ENCODE peak calls at places on chromosomes 11 and 22, in five cellular contexts. I, H, B, E and G are unnamed samples.

GRCh38 chr11:2886191-2886894 is 768 bp upstream of the CDKN1C start:
- DNase-seq in I (peak), H (peak), B (no peak), E (peak), G (no peak)

GRCh38 chr22:49091451-49091850 is 736.2 kb downstream of the BRD1 start:
- DNase-seq in I (no peak), H (no peak), B (no peak), E (no peak), G (no peak)

GRCh38 chr22:20524004-20524481 is 16.6 kb downstream of the MED15 start:
- DNase-seq in I (no peak), H (peak), B (no peak), E (no peak), G (peak)

GRCh38 chr11:36702330-36703054 is 104.5 kb upstream of the RAG2 start:
- DNase-seq in I (no peak), H (peak), B (peak), E (peak), G (peak)

GRCh38 chr11:17611049-17611448 is 64.0 kb downstream of the OTOG start:
- DNase-seq in I (no peak), H (no peak), B (no peak), E (no peak), G (no peak)

GRCh38 chr11:123543796-123544195 is 110.6 kb downstream of the SCN3B start:
- DNase-seq in I (no peak), H (peak), B (peak), E (peak), G (peak)

GRCh38 chr11:46121328-46121723 is at the start of gene PHF21A:
- DNase-seq in I (peak), H (peak), B (peak), E (peak), G (peak)

GRCh38 chr11:1151366-1152315 is 6.1 kb upstream of the MUC5AC start:
- DNase-seq in I (peak), H (no peak), B (no peak), E (no peak), G (no peak)

GRCh38 chr11:68383976-68384501 is 71.6 kb downstream of the LRP5 start:
- DNase-seq in I (peak), H (peak), B (peak), E (peak), G (peak)

GRCh38 chr22:47400701-47401591 is 638.5 kb downstream of the TBC1D22A start:
- DNase-seq in I (peak), H (no peak), B (no peak), E (no peak), G (no peak)

GRCh38 chr11:65524747-65525658 is at the start of gene SCYL1:
- DNase-seq in I (peak), H (peak), B (peak), E (peak), G (peak)

GRCh38 chr11:64849600-64850356 is 5.3 kb upstream of the CDC42BPG start:
- DNase-seq in I (no peak), H (peak), B (no peak), E (peak), G (peak)

GRCh38 chr22:22835242-22835641 is 52.4 kb upstream of the IGLL5 start:
- DNase-seq in I (no peak), H (no peak), B (no peak), E (no peak), G (no peak)

GRCh38 chr11:86440305-86440716 is 65.6 kb downstream of the CCDC81 start:
- DNase-seq in I (peak), H (peak), B (peak), E (peak), G (peak)

GRCh38 chr11:83051760-83052671 is 19.7 kb downstream of the RAB30 start:
- DNase-seq in I (no peak), H (peak), B (peak), E (peak), G (peak)

GRCh38 chr11:70826541-70826943 is 425.8 kb downstream of the SHANK2 start:
- DNase-seq in I (no peak), H (no peak), B (no peak), E (peak), G (peak)

GRCh38 chr22:36155702-36156101 is 4.9 kb downstream of the APOL3 start:
- DNase-seq in I (peak), H (peak), B (no peak), E (peak), G (peak)

GRCh38 chr11:61510178-61510979 is 1.8 kb downstream of the LRRC10B start:
- DNase-seq in I (peak), H (no peak), B (no peak), E (no peak), G (no peak)

GRCh38 chr11:82003671-82004148 is 730.0 kb downstream of the FAM181B start:
- DNase-seq in I (no peak), H (no peak), B (peak), E (no peak), G (no peak)

GRCh38 chr11:67544591-67545242 is 21.5 kb upstream of the CABP2 start:
- DNase-seq in I (no peak), H (no peak), B (no peak), E (no peak), G (no peak)

GRCh38 chr11:44950036-44950624 is 553 bp downstream of the TP53I11 start:
- DNase-seq in I (peak), H (no peak), B (no peak), E (no peak), G (no peak)

GRCh38 chr11:66478823-66479740 is 1.2 kb upstream of the DPP3 start:
- DNase-seq in I (peak), H (peak), B (peak), E (peak), G (peak)

GRCh38 chr11:128157423-128158298 is 429.7 kb downstream of the ETS1 start:
- DNase-seq in I (no peak), H (peak), B (peak), E (peak), G (peak)

GRCh38 chr22:42937164-42937854 is 77.6 kb downstream of the PACSIN2 start:
- DNase-seq in I (peak), H (peak), B (peak), E (peak), G (peak)

GRCh38 chr11:35662649-35663407 is at the start of gene TRIM44:
- DNase-seq in I (peak), H (peak), B (peak), E (peak), G (peak)

GRCh38 chr11:28697920-28698827 is 590.0 kb downstream of the METTL15 start:
- DNase-seq in I (peak), H (peak), B (peak), E (peak), G (peak)

GRCh38 chr11:32427935-32428664 is 7.2 kb downstream of the WT1 start:
- DNase-seq in I (no peak), H (no peak), B (no peak), E (no peak), G (no peak)

GRCh38 chr22:39087098-39087497 is 9.9 kb upstream of the APOBEC3H start:
- DNase-seq in I (no peak), H (no peak), B (no peak), E (no peak), G (no peak)

GRCh38 chr22:44671742-44672141 is 30.3 kb upstream of the PRR5 start:
- DNase-seq in I (no peak), H (peak), B (peak), E (peak), G (peak)

GRCh38 chr11:26579683-26580082 is 7.6 kb upstream of the MUC15 start:
- DNase-seq in I (no peak), H (no peak), B (no peak), E (no peak), G (peak)

GRCh38 chr11:134528453-134528852 is 116.4 kb upstream of the B3GAT1 start:
- DNase-seq in I (peak), H (no peak), B (no peak), E (no peak), G (no peak)

GRCh38 chr11:69444381-69445130 is 36.9 kb upstream of the LINC01488 start:
- DNase-seq in I (peak), H (peak), B (peak), E (peak), G (peak)

GRCh38 chr11:44133335-44133946 is 38.0 kb downstream of the EXT2 start:
- DNase-seq in I (no peak), H (peak), B (peak), E (peak), G (peak)

GRCh38 chr11:134098566-134099184 is 29.8 kb downstream of the JAM3 start:
- DNase-seq in I (no peak), H (no peak), B (no peak), E (no peak), G (no peak)

GRCh38 chr22:37733625-37734401 is 37.0 kb downstream of the TRIOBP start:
- DNase-seq in I (no peak), H (no peak), B (no peak), E (no peak), G (no peak)

GRCh38 chr22:37735054-37735453 is 38.2 kb downstream of the TRIOBP start:
- DNase-seq in I (no peak), H (no peak), B (no peak), E (no peak), G (no peak)

GRCh38 chr22:37734402-37734700 is 37.5 kb downstream of the TRIOBP start:
- DNase-seq in I (no peak), H (no peak), B (no peak), E (no peak), G (no peak)

GRCh38 chr22:37731804-37732471 is 35.1 kb downstream of the TRIOBP start:
- DNase-seq in I (no peak), H (no peak), B (no peak), E (no peak), G (no peak)

DNA sequence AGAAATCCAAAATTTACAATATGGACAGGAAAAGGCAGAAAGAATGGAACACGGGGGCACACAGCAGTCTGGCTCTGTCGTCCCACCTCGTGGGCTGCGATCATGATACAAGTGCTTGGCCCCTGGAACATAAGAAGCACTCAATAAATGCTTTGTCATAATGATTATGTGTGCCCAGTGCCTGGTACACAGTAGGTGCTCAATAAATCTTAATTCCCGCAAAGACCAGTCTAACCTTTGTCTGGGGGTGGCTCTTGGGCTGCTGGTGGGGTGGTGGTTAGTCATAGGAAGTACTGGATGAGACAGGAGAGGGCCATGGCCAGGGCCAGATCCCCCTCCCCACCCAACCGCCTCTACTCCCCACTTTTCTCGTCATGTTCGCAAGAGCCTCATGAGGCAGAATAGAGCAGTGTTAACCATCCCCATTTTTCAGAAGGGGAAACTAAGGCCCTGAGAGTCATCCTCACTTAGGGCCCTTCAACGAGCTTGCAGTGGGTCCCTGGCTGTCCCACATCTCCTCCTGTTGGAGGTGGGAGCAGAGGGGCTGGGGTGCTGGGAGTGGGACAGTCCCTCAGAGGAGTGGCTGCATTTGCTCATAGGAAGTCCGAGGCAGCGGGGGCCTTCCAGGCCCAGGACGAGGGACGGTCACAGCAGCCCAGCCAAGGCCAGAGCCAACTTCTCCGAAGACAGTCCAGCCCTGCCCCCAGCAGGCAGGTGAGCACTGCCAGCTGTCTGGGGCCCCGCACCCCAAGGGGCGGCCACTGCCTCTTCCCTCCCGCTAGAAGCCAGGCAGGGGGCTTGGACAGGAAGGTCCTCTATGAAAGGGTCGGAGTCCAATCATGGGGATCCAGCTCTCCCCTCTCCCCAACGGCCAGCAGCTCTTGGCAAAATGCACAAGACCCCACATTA is 36.1 kb downstream of the TRIOBP start:
- DNase-seq in I (no peak), H (no peak), B (no peak), E (no peak), G (no peak)
- TF ChIP-seq CTCF in I (no peak), H (no peak), B (no peak), E (no peak), G (no peak)

GRCh38 chr22:19201858-19202798 is 23.6 kb upstream of the SLC25A1 start:
- DNase-seq in I (no peak), H (no peak), B (no peak), E (no peak), G (no peak)
- H3K4me3 ChIP-seq in I (no peak), H (no peak), B (no peak), E (no peak), G (no peak)

GRCh38 chr11:131409307-131409706 is 38.9 kb downstream of the NTM start:
- DNase-seq in I (no peak), H (no peak), B (no peak), E (no peak), G (no peak)

GRCh38 chr11:131404010-131404409 is 33.6 kb downstream of the NTM start:
- DNase-seq in I (no peak), H (no peak), B (no peak), E (no peak), G (no peak)

GRCh38 chr11:131413217-131413616 is 42.8 kb downstream of the NTM start:
- DNase-seq in I (no peak), H (no peak), B (no peak), E (no peak), G (no peak)

GRCh38 chr11:131412061-131412460 is 41.6 kb downstream of the NTM start:
- DNase-seq in I (no peak), H (no peak), B (no peak), E (no peak), G (no peak)

GRCh38 chr11:131408011-131408640 is 37.7 kb downstream of the NTM start:
- DNase-seq in I (no peak), H (peak), B (peak), E (peak), G (no peak)
- TF ChIP-seq CTCF in I (no peak), H (peak), B (peak), E (peak), G (peak)

DNA sequence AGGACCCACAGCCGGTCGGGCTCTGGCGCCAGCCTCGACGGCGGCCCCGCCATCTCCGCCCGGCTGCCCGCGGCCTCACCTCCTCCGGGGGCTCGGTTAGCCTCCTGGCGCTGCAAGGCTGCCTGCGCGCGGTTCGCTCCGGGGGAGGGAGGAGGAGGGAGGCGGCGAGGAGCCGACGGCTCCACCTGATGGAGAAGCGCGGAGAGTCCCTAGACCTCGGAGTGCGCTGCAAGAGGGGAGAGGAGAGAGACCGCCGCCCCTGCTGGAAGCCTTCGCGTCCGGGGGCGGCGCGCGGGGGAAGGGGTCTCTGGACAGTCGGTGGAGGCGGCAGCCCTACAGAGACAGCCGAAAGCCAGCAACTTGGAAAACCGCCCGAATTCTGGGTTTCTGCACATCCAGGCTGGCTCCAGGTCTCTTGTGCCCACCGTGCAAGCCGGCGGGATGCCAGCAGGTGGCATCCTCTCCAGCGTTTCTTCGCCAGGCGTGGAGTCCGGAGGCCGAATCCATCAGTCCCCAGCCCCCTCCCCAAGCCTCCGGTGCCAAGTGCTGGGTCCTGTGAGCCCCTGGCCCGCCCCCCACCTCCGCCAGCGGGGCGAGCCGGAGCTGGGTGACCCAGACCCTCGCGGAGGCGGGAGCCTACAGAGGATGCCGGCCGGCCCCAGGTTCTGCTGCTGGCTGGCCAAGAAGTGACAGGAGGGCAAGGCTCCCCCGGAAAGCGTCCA is 2.9 kb upstream of the KIRREL3 start:
- DNase-seq in I (no peak), H (peak), B (no peak), E (no peak), G (peak)
- H3K4me3 ChIP-seq in I (no peak), H (peak), B (peak), E (peak), G (peak)